ENCODE peak calls at places on chromosomes 2 and 18, in ten cellular contexts. One of them, this sample, is unnamed.
A peak's percentile ranks its signal among the peaks of the same experiment; 100 is the strongest.

GRCh38 chr18:30358545-30358944 is 684.0 kb downstream of the DSC3 start:
- DNase-seq in activated CD8-positive, alpha-beta T cell treated with anti-CD3 and anti-CD28 coated beads for 36 hours: no peak
- DNase-seq in left ventricle myocardium inferior: no peak
- DNase-seq in IMR-90: no peak
- DNase-seq in RWPE1: peak; percentile 1
- DNase-seq in Panc1: no peak
- DNase-seq in sigmoid colon: no peak
- DNase-seq in GM10248: no peak
- DNase-seq in cardiac muscle cell: peak; percentile 52
- DNase-seq in PC-3: peak; percentile 66
- DNase-seq in this sample: peak; percentile 32

GRCh38 chr18:3099327-3099726 is 86.4 kb upstream of the LPIN2 start:
- DNase-seq in activated CD8-positive, alpha-beta T cell treated with anti-CD3 and anti-CD28 coated beads for 36 hours: no peak
- DNase-seq in left ventricle myocardium inferior: no peak
- DNase-seq in IMR-90: no peak
- DNase-seq in RWPE1: no peak
- DNase-seq in Panc1: no peak
- DNase-seq in sigmoid colon: no peak
- DNase-seq in GM10248: no peak
- DNase-seq in cardiac muscle cell: no peak
- DNase-seq in PC-3: no peak
- DNase-seq in this sample: no peak

GRCh38 chr18:56716692-56717146 is 65.6 kb downstream of the WDR7 start:
- DNase-seq in activated CD8-positive, alpha-beta T cell treated with anti-CD3 and anti-CD28 coated beads for 36 hours: no peak
- DNase-seq in left ventricle myocardium inferior: no peak
- DNase-seq in IMR-90: no peak
- DNase-seq in RWPE1: no peak
- DNase-seq in Panc1: no peak
- DNase-seq in sigmoid colon: no peak
- DNase-seq in GM10248: peak; percentile 10
- DNase-seq in cardiac muscle cell: no peak
- DNase-seq in PC-3: no peak
- DNase-seq in this sample: no peak

GRCh38 chr2:226600184-226600583 is 199.4 kb downstream of the IRS1 start:
- DNase-seq in activated CD8-positive, alpha-beta T cell treated with anti-CD3 and anti-CD28 coated beads for 36 hours: no peak
- DNase-seq in left ventricle myocardium inferior: no peak
- DNase-seq in IMR-90: peak; percentile 8
- DNase-seq in RWPE1: no peak
- DNase-seq in Panc1: no peak
- DNase-seq in sigmoid colon: no peak
- DNase-seq in GM10248: no peak
- DNase-seq in cardiac muscle cell: peak; percentile 35
- DNase-seq in PC-3: no peak
- DNase-seq in this sample: no peak

GRCh38 chr2:68386362-68386761 is 21.3 kb downstream of the PLEK start:
- DNase-seq in activated CD8-positive, alpha-beta T cell treated with anti-CD3 and anti-CD28 coated beads for 36 hours: no peak
- DNase-seq in left ventricle myocardium inferior: no peak
- DNase-seq in IMR-90: no peak
- DNase-seq in RWPE1: no peak
- DNase-seq in Panc1: no peak
- DNase-seq in sigmoid colon: no peak
- DNase-seq in GM10248: no peak
- DNase-seq in cardiac muscle cell: no peak
- DNase-seq in PC-3: no peak
- DNase-seq in this sample: no peak

GRCh38 chr2:202034249-202035088 is 814 bp downstream of the FZD7 start:
- DNase-seq in activated CD8-positive, alpha-beta T cell treated with anti-CD3 and anti-CD28 coated beads for 36 hours: peak; percentile 47
- DNase-seq in left ventricle myocardium inferior: peak; percentile 28
- DNase-seq in IMR-90: no peak
- DNase-seq in RWPE1: peak; percentile 22
- DNase-seq in Panc1: no peak
- DNase-seq in sigmoid colon: peak; percentile 69
- DNase-seq in GM10248: peak; percentile 32
- DNase-seq in cardiac muscle cell: peak; percentile 50
- DNase-seq in PC-3: peak; percentile 29
- DNase-seq in this sample: peak; percentile 37

GRCh38 chr2:46326231-46326980 is 29.2 kb downstream of the EPAS1 start:
- DNase-seq in activated CD8-positive, alpha-beta T cell treated with anti-CD3 and anti-CD28 coated beads for 36 hours: no peak
- DNase-seq in left ventricle myocardium inferior: no peak
- DNase-seq in IMR-90: no peak
- DNase-seq in RWPE1: peak; percentile 89
- DNase-seq in Panc1: no peak
- DNase-seq in sigmoid colon: no peak
- DNase-seq in GM10248: no peak
- DNase-seq in cardiac muscle cell: peak; percentile 72
- DNase-seq in PC-3: peak; percentile 47
- DNase-seq in this sample: no peak

GRCh38 chr2:60356346-60356745 is 197.1 kb downstream of the BCL11A start:
- DNase-seq in activated CD8-positive, alpha-beta T cell treated with anti-CD3 and anti-CD28 coated beads for 36 hours: peak; percentile 3
- DNase-seq in left ventricle myocardium inferior: no peak
- DNase-seq in IMR-90: no peak
- DNase-seq in RWPE1: peak; percentile 9
- DNase-seq in Panc1: no peak
- DNase-seq in sigmoid colon: no peak
- DNase-seq in GM10248: no peak
- DNase-seq in cardiac muscle cell: no peak
- DNase-seq in PC-3: peak; percentile 24
- DNase-seq in this sample: no peak

GRCh38 chr2:888906-889566 is 61.6 kb upstream of the SNTG2 start:
- DNase-seq in activated CD8-positive, alpha-beta T cell treated with anti-CD3 and anti-CD28 coated beads for 36 hours: no peak
- DNase-seq in left ventricle myocardium inferior: no peak
- DNase-seq in IMR-90: no peak
- DNase-seq in RWPE1: no peak
- DNase-seq in Panc1: no peak
- DNase-seq in sigmoid colon: no peak
- DNase-seq in GM10248: no peak
- DNase-seq in cardiac muscle cell: no peak
- DNase-seq in PC-3: no peak
- DNase-seq in this sample: no peak

DNA sequence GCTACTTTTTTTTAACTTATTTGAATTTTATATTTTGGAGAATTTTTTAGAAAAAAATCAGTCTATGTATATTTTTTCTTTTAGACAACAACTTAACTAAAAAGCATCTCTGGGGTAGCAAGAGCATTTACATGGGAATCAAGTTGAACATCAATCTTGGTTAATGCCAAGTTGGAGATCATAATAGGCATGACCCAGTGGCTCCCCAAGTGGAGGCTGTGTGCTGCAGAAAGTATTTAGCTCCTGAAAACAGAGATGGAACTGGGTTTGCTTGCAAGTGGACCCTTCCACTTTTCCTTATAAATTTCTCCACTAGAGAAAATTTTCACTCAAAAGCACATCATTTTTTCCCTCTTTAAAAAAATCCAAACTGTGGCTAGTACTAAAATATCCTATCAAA is 23.9 kb upstream of the CAVIN2 start:
- DNase-seq in activated CD8-positive, alpha-beta T cell treated with anti-CD3 and anti-CD28 coated beads for 36 hours: no peak
- DNase-seq in left ventricle myocardium inferior: no peak
- DNase-seq in IMR-90: no peak
- DNase-seq in RWPE1: no peak
- DNase-seq in Panc1: no peak
- DNase-seq in sigmoid colon: no peak
- DNase-seq in GM10248: no peak
- DNase-seq in cardiac muscle cell: no peak
- DNase-seq in PC-3: no peak
- DNase-seq in this sample: no peak
- TF ChIP-seq CTCF in activated CD8-positive, alpha-beta T cell treated with anti-CD3 and anti-CD28 coated beads for 36 hours: no peak
- TF ChIP-seq CTCF in left ventricle myocardium inferior: peak; percentile 28
- TF ChIP-seq CTCF in IMR-90: no peak
- TF ChIP-seq CTCF in RWPE1: no peak
- TF ChIP-seq CTCF in Panc1: peak; percentile 21
- TF ChIP-seq CTCF in sigmoid colon: peak; percentile 6
- TF ChIP-seq CTCF in GM10248: no peak
- TF ChIP-seq CTCF in cardiac muscle cell: no peak
- TF ChIP-seq CTCF in PC-3: peak; percentile 48
- TF ChIP-seq CTCF in this sample: no peak

DNA sequence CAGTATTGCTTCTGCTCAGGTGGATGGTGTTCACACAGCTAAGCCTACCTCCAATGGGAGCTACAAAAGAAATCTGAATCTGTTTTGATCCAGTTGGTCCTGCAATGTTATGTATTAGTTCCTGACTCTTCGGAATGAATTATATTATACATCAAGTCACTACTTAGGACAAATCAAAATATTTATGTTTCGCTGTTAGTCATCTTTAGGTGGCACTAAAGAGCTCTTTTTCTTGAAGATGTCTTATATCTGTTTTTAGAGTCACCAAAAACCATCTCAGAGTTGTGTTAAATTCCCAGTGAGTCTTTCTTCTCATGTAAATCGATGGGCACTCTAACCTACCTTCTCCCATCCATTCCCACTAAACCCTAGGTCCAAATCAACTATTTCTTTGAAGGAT is 2.2 kb downstream of the DNER start:
- DNase-seq in activated CD8-positive, alpha-beta T cell treated with anti-CD3 and anti-CD28 coated beads for 36 hours: no peak
- DNase-seq in left ventricle myocardium inferior: no peak
- DNase-seq in IMR-90: peak; percentile 23
- DNase-seq in RWPE1: no peak
- DNase-seq in Panc1: no peak
- DNase-seq in sigmoid colon: no peak
- DNase-seq in GM10248: peak; percentile 16
- DNase-seq in cardiac muscle cell: peak; percentile 10
- DNase-seq in PC-3: peak; percentile 26
- DNase-seq in this sample: no peak
- TF ChIP-seq CTCF in activated CD8-positive, alpha-beta T cell treated with anti-CD3 and anti-CD28 coated beads for 36 hours: no peak
- TF ChIP-seq CTCF in left ventricle myocardium inferior: no peak
- TF ChIP-seq CTCF in IMR-90: peak; percentile 29
- TF ChIP-seq CTCF in RWPE1: peak; percentile 11
- TF ChIP-seq CTCF in Panc1: peak; percentile 39
- TF ChIP-seq CTCF in sigmoid colon: no peak
- TF ChIP-seq CTCF in GM10248: peak; percentile 12
- TF ChIP-seq CTCF in cardiac muscle cell: no peak
- TF ChIP-seq CTCF in PC-3: peak; percentile 49
- TF ChIP-seq CTCF in this sample: peak; percentile 22

GRCh38 chr2:35409762-35410161 is 945.8 kb upstream of the CRIM1 start:
- DNase-seq in activated CD8-positive, alpha-beta T cell treated with anti-CD3 and anti-CD28 coated beads for 36 hours: no peak
- DNase-seq in left ventricle myocardium inferior: no peak
- DNase-seq in IMR-90: no peak
- DNase-seq in RWPE1: no peak
- DNase-seq in Panc1: no peak
- DNase-seq in sigmoid colon: no peak
- DNase-seq in GM10248: no peak
- DNase-seq in cardiac muscle cell: no peak
- DNase-seq in PC-3: no peak
- DNase-seq in this sample: no peak

GRCh38 chr2:35410431-35411061 is 945.0 kb upstream of the CRIM1 start:
- DNase-seq in activated CD8-positive, alpha-beta T cell treated with anti-CD3 and anti-CD28 coated beads for 36 hours: peak; percentile 51
- DNase-seq in left ventricle myocardium inferior: peak; percentile 33
- DNase-seq in IMR-90: peak; percentile 29
- DNase-seq in RWPE1: peak; percentile 34
- DNase-seq in Panc1: peak; percentile 25
- DNase-seq in sigmoid colon: no peak
- DNase-seq in GM10248: peak; percentile 35
- DNase-seq in cardiac muscle cell: peak; percentile 55
- DNase-seq in PC-3: peak; percentile 56
- DNase-seq in this sample: peak; percentile 55

DNA sequence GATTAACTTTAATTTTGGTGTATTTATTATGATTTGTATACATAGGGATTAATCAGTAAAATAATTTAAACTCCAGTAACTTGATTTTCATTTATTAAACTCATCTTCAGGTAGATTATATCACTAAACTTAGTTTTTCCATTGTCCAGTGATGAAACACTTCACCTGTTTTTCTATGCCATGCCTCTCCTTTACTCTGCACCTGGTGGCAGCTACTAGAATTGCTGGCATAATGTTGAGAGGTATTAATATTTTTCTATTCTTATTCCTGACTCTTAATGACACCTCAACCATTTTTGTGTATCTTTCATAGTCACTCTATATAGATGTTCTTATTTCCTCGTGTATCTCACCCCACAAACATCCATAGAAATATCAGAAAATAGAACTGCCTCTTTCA is 940.3 kb upstream of the CRIM1 start:
- DNase-seq in activated CD8-positive, alpha-beta T cell treated with anti-CD3 and anti-CD28 coated beads for 36 hours: no peak
- DNase-seq in left ventricle myocardium inferior: no peak
- DNase-seq in IMR-90: no peak
- DNase-seq in RWPE1: no peak
- DNase-seq in Panc1: no peak
- DNase-seq in sigmoid colon: no peak
- DNase-seq in GM10248: no peak
- DNase-seq in cardiac muscle cell: no peak
- DNase-seq in PC-3: peak; percentile 4
- DNase-seq in this sample: no peak
- TF ChIP-seq CTCF in activated CD8-positive, alpha-beta T cell treated with anti-CD3 and anti-CD28 coated beads for 36 hours: no peak
- TF ChIP-seq CTCF in left ventricle myocardium inferior: no peak
- TF ChIP-seq CTCF in IMR-90: no peak
- TF ChIP-seq CTCF in RWPE1: peak; percentile 9
- TF ChIP-seq CTCF in Panc1: peak; percentile 21
- TF ChIP-seq CTCF in sigmoid colon: no peak
- TF ChIP-seq CTCF in GM10248: no peak
- TF ChIP-seq CTCF in cardiac muscle cell: no peak
- TF ChIP-seq CTCF in PC-3: peak; percentile 50
- TF ChIP-seq CTCF in this sample: no peak

DNA sequence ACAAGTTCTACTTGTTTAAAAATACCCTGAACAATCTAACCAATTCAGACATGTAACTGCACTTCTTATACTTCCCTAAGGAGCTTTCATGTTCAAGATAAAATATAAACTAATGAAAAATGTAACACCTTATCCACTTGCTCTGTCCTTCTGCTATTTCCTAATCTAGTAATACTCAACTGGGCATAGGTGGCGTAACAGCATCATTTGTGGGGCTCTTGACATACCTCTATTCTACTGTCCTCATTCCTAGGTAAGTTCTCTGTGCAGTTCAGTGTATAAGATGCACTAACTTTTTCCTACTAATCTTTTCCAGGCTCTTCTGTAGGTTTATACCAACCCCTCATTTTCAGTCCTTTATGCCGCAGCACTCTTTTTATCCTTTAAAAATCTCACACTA is 36.7 kb downstream of the PRKD3 start:
- DNase-seq in activated CD8-positive, alpha-beta T cell treated with anti-CD3 and anti-CD28 coated beads for 36 hours: peak; percentile 44
- DNase-seq in left ventricle myocardium inferior: no peak
- DNase-seq in IMR-90: no peak
- DNase-seq in RWPE1: peak; percentile 7
- DNase-seq in Panc1: no peak
- DNase-seq in sigmoid colon: no peak
- DNase-seq in GM10248: peak; percentile 20
- DNase-seq in cardiac muscle cell: no peak
- DNase-seq in PC-3: peak; percentile 27
- DNase-seq in this sample: no peak
- TF ChIP-seq CTCF in activated CD8-positive, alpha-beta T cell treated with anti-CD3 and anti-CD28 coated beads for 36 hours: peak; percentile 25
- TF ChIP-seq CTCF in left ventricle myocardium inferior: no peak
- TF ChIP-seq CTCF in IMR-90: no peak
- TF ChIP-seq CTCF in RWPE1: no peak
- TF ChIP-seq CTCF in Panc1: peak; percentile 36
- TF ChIP-seq CTCF in sigmoid colon: no peak
- TF ChIP-seq CTCF in GM10248: peak; percentile 44
- TF ChIP-seq CTCF in cardiac muscle cell: no peak
- TF ChIP-seq CTCF in PC-3: peak; percentile 59
- TF ChIP-seq CTCF in this sample: no peak

This sample was measured in Calu3.